ENCODE peak calls at places on chromosomes 12 and 14, in nine cellular contexts. I is adipocyte; C is NCI-H510A; V is AG09309; T is activated CD8-positive, alpha-beta T cell treated with anti-CD3 and anti-CD28 coated beads for 36 hours; R is heart right ventricle; Q is HL-60; S is RWPE1; D is activated T-cell treated with anti-CD3 and anti-CD28 coated beads, Interleukin-2, amount 50 U/mL, for 48 hours. A is an unnamed sample.

GRCh38 chr14:100225169-100225568 is 13.8 kb upstream of the YY1 start:
- DNase-seq in D (no peak), V (no peak), C (no peak), Q (no peak), R (no peak), T (no peak), S (no peak), I (no peak), A (no peak)

GRCh38 chr14:94617366-94617941 is 5.3 kb downstream of the SERPINA3 start:
- DNase-seq in C (no peak), I (no peak), T (no peak), V (no peak), R (no peak), D (no peak), Q (no peak), S (no peak), A (no peak)

GRCh38 chr14:21133896-21134295 is 22.0 kb downstream of the OR5AU1 start:
- DNase-seq in Q (no peak), D (no peak), R (no peak), I (no peak), T (no peak), C (no peak), V (no peak), S (no peak), A (no peak)

GRCh38 chr12:30286345-30286926 is 409.2 kb downstream of the IPO8 start:
- DNase-seq in C (no peak), I (peak), T (no peak), S (peak), R (no peak), Q (no peak), D (no peak), V (no peak), A (peak)

GRCh38 chr12:3658327-3659163 is 94.4 kb downstream of the CRACR2A start:
- DNase-seq in Q (peak), D (peak), T (peak), S (no peak), C (no peak), R (peak), I (no peak), V (no peak), A (peak)

GRCh38 chr12:24561882-24562760 is 386.8 kb downstream of the BCAT1 start:
- DNase-seq in S (no peak), R (peak), D (peak), C (peak), I (peak), Q (no peak), T (peak), V (no peak), A (peak)

GRCh38 chr12:3828888-3829287 is 44.3 kb downstream of the PARP11 start:
- DNase-seq in T (no peak), V (no peak), D (no peak), I (no peak), Q (no peak), R (no peak), C (no peak), S (no peak), A (no peak)

GRCh38 chr14:89384023-89384422 is 33.0 kb downstream of the FOXN3 start:
- DNase-seq in R (no peak), I (no peak), C (no peak), T (no peak), S (no peak), Q (no peak), D (no peak), V (no peak), A (no peak)

GRCh38 chr14:92659765-92660561 is 88.5 kb downstream of the LGMN start:
- DNase-seq in T (no peak), C (no peak), D (no peak), V (no peak), R (no peak), Q (peak), S (no peak), I (no peak), A (peak)

GRCh38 chr12:6620137-6620884 is 13.1 kb upstream of the CHD4 start:
- DNase-seq in D (peak), Q (no peak), S (no peak), C (no peak), I (no peak), T (peak), V (no peak), R (peak), A (peak)